ENCODE peak calls at places on chromosomes 5 and 9, in ten cellular contexts. One of them, this sample, is unnamed.
A peak's percentile ranks its signal among the peaks of the same experiment; 100 is the strongest.

GRCh38 chr5:92904021-92904420 is 677.0 kb downstream of the NR2F1-AS1 start:
- DNase-seq in AG09319: no peak
- DNase-seq in HCT116: no peak
- DNase-seq in endothelial cell: no peak
- DNase-seq in GM12865: no peak
- DNase-seq in Peyer's patch: no peak
- DNase-seq in CD8-positive, alpha-beta T cell: no peak
- DNase-seq in breast epithelium: no peak
- DNase-seq in cardiac fibroblast: no peak
- DNase-seq in GM23338: no peak
- DNase-seq in this sample: no peak

GRCh38 chr9:107286057-107286456 is 3.0 kb downstream of the RAD23B start:
- DNase-seq in GM23338: no peak
- DNase-seq in HCT116: no peak
- DNase-seq in cardiac fibroblast: no peak
- DNase-seq in breast epithelium: no peak
- DNase-seq in endothelial cell: no peak
- DNase-seq in Peyer's patch: no peak
- DNase-seq in AG09319: no peak
- DNase-seq in GM12865: no peak
- DNase-seq in CD8-positive, alpha-beta T cell: no peak
- DNase-seq in this sample: no peak

GRCh38 chr5:154494036-154494435 is 16.0 kb upstream of the HAND1 start:
- DNase-seq in GM23338: no peak
- DNase-seq in HCT116: no peak
- DNase-seq in AG09319: no peak
- DNase-seq in Peyer's patch: no peak
- DNase-seq in endothelial cell: no peak
- DNase-seq in GM12865: peak; percentile 48
- DNase-seq in breast epithelium: no peak
- DNase-seq in cardiac fibroblast: no peak
- DNase-seq in CD8-positive, alpha-beta T cell: no peak
- DNase-seq in this sample: no peak

GRCh38 chr9:1956958-1957357 is 58.2 kb upstream of the SMARCA2 start:
- DNase-seq in GM23338: no peak
- DNase-seq in AG09319: no peak
- DNase-seq in HCT116: no peak
- DNase-seq in GM12865: no peak
- DNase-seq in cardiac fibroblast: no peak
- DNase-seq in endothelial cell: no peak
- DNase-seq in breast epithelium: no peak
- DNase-seq in CD8-positive, alpha-beta T cell: no peak
- DNase-seq in Peyer's patch: no peak
- DNase-seq in this sample: no peak

GRCh38 chr9:109538346-109538745 is 40.2 kb upstream of the PTPN3 start:
- DNase-seq in endothelial cell: no peak
- DNase-seq in CD8-positive, alpha-beta T cell: no peak
- DNase-seq in breast epithelium: no peak
- DNase-seq in GM23338: no peak
- DNase-seq in cardiac fibroblast: no peak
- DNase-seq in GM12865: no peak
- DNase-seq in HCT116: no peak
- DNase-seq in AG09319: no peak
- DNase-seq in Peyer's patch: no peak
- DNase-seq in this sample: no peak

GRCh38 chr5:962801-963200 is 45.8 kb upstream of the NKD2 start:
- DNase-seq in AG09319: no peak
- DNase-seq in HCT116: no peak
- DNase-seq in breast epithelium: no peak
- DNase-seq in endothelial cell: no peak
- DNase-seq in CD8-positive, alpha-beta T cell: no peak
- DNase-seq in GM12865: no peak
- DNase-seq in Peyer's patch: no peak
- DNase-seq in cardiac fibroblast: no peak
- DNase-seq in GM23338: no peak
- DNase-seq in this sample: no peak

GRCh38 chr9:115944166-115944948 is 209.2 kb upstream of the PAPPA start:
- DNase-seq in Peyer's patch: peak; percentile 16
- DNase-seq in endothelial cell: no peak
- DNase-seq in GM23338: no peak
- DNase-seq in GM12865: peak; percentile 13
- DNase-seq in breast epithelium: peak; percentile 90
- DNase-seq in AG09319: peak; percentile 100
- DNase-seq in cardiac fibroblast: peak; percentile 100
- DNase-seq in CD8-positive, alpha-beta T cell: no peak
- DNase-seq in HCT116: no peak
- DNase-seq in this sample: no peak

GRCh38 chr9:89808076-89808701 is 203.4 kb downstream of the GADD45G start:
- DNase-seq in AG09319: no peak
- DNase-seq in cardiac fibroblast: no peak
- DNase-seq in GM12865: peak; percentile 21
- DNase-seq in HCT116: no peak
- DNase-seq in CD8-positive, alpha-beta T cell: no peak
- DNase-seq in endothelial cell: no peak
- DNase-seq in breast epithelium: no peak
- DNase-seq in Peyer's patch: no peak
- DNase-seq in GM23338: peak; percentile 43
- DNase-seq in this sample: no peak

GRCh38 chr5:175516933-175517823 is 38.8 kb downstream of the SFXN1 start:
- DNase-seq in Peyer's patch: no peak
- DNase-seq in GM12865: no peak
- DNase-seq in GM23338: no peak
- DNase-seq in breast epithelium: no peak
- DNase-seq in cardiac fibroblast: no peak
- DNase-seq in HCT116: no peak
- DNase-seq in CD8-positive, alpha-beta T cell: no peak
- DNase-seq in endothelial cell: no peak
- DNase-seq in AG09319: no peak
- DNase-seq in this sample: no peak

GRCh38 chr5:174727794-174728662 is 3.6 kb downstream of the MSX2 start:
- DNase-seq in breast epithelium: no peak
- DNase-seq in AG09319: no peak
- DNase-seq in HCT116: no peak
- DNase-seq in GM12865: no peak
- DNase-seq in GM23338: no peak
- DNase-seq in endothelial cell: no peak
- DNase-seq in CD8-positive, alpha-beta T cell: no peak
- DNase-seq in cardiac fibroblast: no peak
- DNase-seq in Peyer's patch: no peak
- DNase-seq in this sample: no peak

GRCh38 chr5:164306662-164307061 is 801.2 kb downstream of the MAT2B start:
- DNase-seq in breast epithelium: no peak
- DNase-seq in HCT116: no peak
- DNase-seq in AG09319: no peak
- DNase-seq in cardiac fibroblast: peak; percentile 67
- DNase-seq in GM12865: no peak
- DNase-seq in Peyer's patch: no peak
- DNase-seq in GM23338: no peak
- DNase-seq in endothelial cell: no peak
- DNase-seq in CD8-positive, alpha-beta T cell: no peak
- DNase-seq in this sample: peak; percentile 4

GRCh38 chr5:53334431-53334941 is 145.9 kb upstream of the FST start:
- DNase-seq in HCT116: no peak
- DNase-seq in CD8-positive, alpha-beta T cell: no peak
- DNase-seq in GM12865: no peak
- DNase-seq in Peyer's patch: no peak
- DNase-seq in cardiac fibroblast: peak; percentile 86
- DNase-seq in endothelial cell: no peak
- DNase-seq in breast epithelium: no peak
- DNase-seq in AG09319: no peak
- DNase-seq in GM23338: no peak
- DNase-seq in this sample: no peak

GRCh38 chr5:53337827-53338226 is 142.6 kb upstream of the FST start:
- DNase-seq in endothelial cell: no peak
- DNase-seq in HCT116: no peak
- DNase-seq in CD8-positive, alpha-beta T cell: no peak
- DNase-seq in Peyer's patch: no peak
- DNase-seq in GM23338: no peak
- DNase-seq in breast epithelium: no peak
- DNase-seq in AG09319: no peak
- DNase-seq in cardiac fibroblast: no peak
- DNase-seq in GM12865: no peak
- DNase-seq in this sample: no peak

GRCh38 chr5:53331463-53331862 is 149.0 kb upstream of the FST start:
- DNase-seq in cardiac fibroblast: peak; percentile 86
- DNase-seq in GM23338: no peak
- DNase-seq in AG09319: no peak
- DNase-seq in breast epithelium: no peak
- DNase-seq in Peyer's patch: no peak
- DNase-seq in HCT116: no peak
- DNase-seq in endothelial cell: no peak
- DNase-seq in GM12865: no peak
- DNase-seq in CD8-positive, alpha-beta T cell: no peak
- DNase-seq in this sample: no peak

GRCh38 chr5:53333160-53333559 is 147.3 kb upstream of the FST start:
- DNase-seq in CD8-positive, alpha-beta T cell: no peak
- DNase-seq in HCT116: no peak
- DNase-seq in GM23338: no peak
- DNase-seq in breast epithelium: no peak
- DNase-seq in endothelial cell: no peak
- DNase-seq in cardiac fibroblast: peak; percentile 85
- DNase-seq in Peyer's patch: no peak
- DNase-seq in AG09319: no peak
- DNase-seq in GM12865: no peak
- DNase-seq in this sample: no peak

DNA sequence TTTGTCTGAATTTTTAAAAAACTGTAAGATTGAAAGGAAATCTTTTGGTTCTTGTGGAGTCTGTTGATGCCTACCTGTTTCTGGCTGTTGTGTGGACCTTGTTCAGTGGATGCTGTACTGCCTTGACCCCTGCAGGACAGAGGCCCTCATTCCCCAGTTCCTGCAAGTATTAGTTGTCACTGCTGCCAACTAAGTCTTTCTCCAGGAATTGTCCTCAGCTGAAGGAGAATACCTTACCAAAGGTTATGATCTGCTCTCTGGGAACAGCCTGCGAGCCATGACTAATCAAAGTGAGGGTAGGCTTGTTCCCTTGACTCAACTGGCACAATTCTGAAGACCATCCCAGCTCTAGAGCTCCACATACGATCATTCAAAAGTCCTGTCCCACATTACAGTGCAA is 145.3 kb upstream of the FST start:
- DNase-seq in HCT116: no peak
- DNase-seq in cardiac fibroblast: peak; percentile 44
- DNase-seq in AG09319: no peak
- DNase-seq in endothelial cell: peak; percentile 15
- DNase-seq in GM12865: no peak
- DNase-seq in GM23338: peak; percentile 28
- DNase-seq in CD8-positive, alpha-beta T cell: no peak
- DNase-seq in Peyer's patch: no peak
- DNase-seq in breast epithelium: no peak
- DNase-seq in this sample: peak; percentile 39
- TF ChIP-seq CTCF in HCT116: peak; percentile 45
- TF ChIP-seq CTCF in cardiac fibroblast: peak; percentile 35
- TF ChIP-seq CTCF in AG09319: peak; percentile 18
- TF ChIP-seq CTCF in endothelial cell: no peak
- TF ChIP-seq CTCF in GM12865: no peak
- TF ChIP-seq CTCF in GM23338: peak; percentile 54
- TF ChIP-seq CTCF in CD8-positive, alpha-beta T cell: no peak
- TF ChIP-seq CTCF in Peyer's patch: no peak
- TF ChIP-seq CTCF in breast epithelium: no peak
- TF ChIP-seq CTCF in this sample: no peak

DNA sequence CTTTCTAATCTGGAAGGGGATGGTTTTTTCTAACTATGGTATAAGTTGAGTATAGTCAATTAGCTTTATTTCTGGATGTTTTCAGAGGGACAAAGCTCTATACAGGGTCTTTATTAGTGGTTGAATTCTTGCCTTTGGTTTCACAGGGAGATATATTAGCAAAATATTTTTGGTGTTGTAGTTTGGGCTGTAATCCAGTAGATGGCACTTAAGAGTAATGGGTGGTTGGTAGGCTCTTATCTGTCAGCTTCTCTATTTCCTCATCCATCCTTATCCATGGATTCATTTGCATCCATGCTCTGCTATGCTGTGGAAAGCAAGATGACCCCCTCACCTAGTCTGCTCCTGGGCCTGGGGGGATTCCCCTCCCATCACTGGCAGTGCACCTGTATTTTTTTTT is 363.6 kb upstream of the CYLC2 start:
- DNase-seq in CD8-positive, alpha-beta T cell: no peak
- DNase-seq in GM23338: peak; percentile 21
- DNase-seq in GM12865: peak; percentile 31
- DNase-seq in cardiac fibroblast: peak; percentile 26
- DNase-seq in endothelial cell: no peak
- DNase-seq in breast epithelium: no peak
- DNase-seq in Peyer's patch: no peak
- DNase-seq in AG09319: no peak
- DNase-seq in HCT116: no peak
- DNase-seq in this sample: no peak
- TF ChIP-seq CTCF in CD8-positive, alpha-beta T cell: no peak
- TF ChIP-seq CTCF in GM23338: peak; percentile 41
- TF ChIP-seq CTCF in GM12865: peak; percentile 53
- TF ChIP-seq CTCF in cardiac fibroblast: peak; percentile 42
- TF ChIP-seq CTCF in endothelial cell: peak; percentile 19
- TF ChIP-seq CTCF in breast epithelium: no peak
- TF ChIP-seq CTCF in Peyer's patch: no peak
- TF ChIP-seq CTCF in AG09319: no peak
- TF ChIP-seq CTCF in HCT116: peak; percentile 45
- TF ChIP-seq CTCF in this sample: no peak

DNA sequence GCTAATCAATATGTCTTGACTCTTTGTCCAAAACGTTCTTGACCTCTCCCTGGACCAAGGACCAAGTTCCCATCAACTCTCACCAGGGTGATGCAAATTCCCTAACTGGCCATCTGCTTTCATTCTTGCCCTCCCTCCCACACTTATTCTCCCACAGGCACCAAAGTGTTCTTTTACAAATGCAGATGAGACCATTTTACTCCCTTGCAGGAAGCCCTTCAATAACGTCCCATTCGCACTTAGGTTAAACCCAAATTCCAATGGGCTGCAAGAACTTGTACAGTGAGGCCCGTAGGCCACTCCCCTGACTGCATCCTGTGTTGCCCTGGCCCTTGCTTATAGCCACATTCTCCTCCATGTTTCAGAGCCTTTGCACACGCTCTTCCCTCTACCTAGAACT is 7.3 kb downstream of the ARAP3 start:
- DNase-seq in CD8-positive, alpha-beta T cell: no peak
- DNase-seq in GM12865: no peak
- DNase-seq in breast epithelium: no peak
- DNase-seq in endothelial cell: no peak
- DNase-seq in AG09319: no peak
- DNase-seq in cardiac fibroblast: no peak
- DNase-seq in HCT116: no peak
- DNase-seq in Peyer's patch: no peak
- DNase-seq in GM23338: peak; percentile 91
- DNase-seq in this sample: no peak
- TF ChIP-seq CTCF in CD8-positive, alpha-beta T cell: no peak
- TF ChIP-seq CTCF in GM12865: no peak
- TF ChIP-seq CTCF in breast epithelium: no peak
- TF ChIP-seq CTCF in endothelial cell: no peak
- TF ChIP-seq CTCF in AG09319: no peak
- TF ChIP-seq CTCF in cardiac fibroblast: no peak
- TF ChIP-seq CTCF in HCT116: no peak
- TF ChIP-seq CTCF in Peyer's patch: no peak
- TF ChIP-seq CTCF in GM23338: no peak
- TF ChIP-seq CTCF in this sample: no peak

GRCh38 chr9:19924090-19924489 is 135.3 kb upstream of the SLC24A2 start:
- DNase-seq in breast epithelium: no peak
- DNase-seq in HCT116: no peak
- DNase-seq in AG09319: no peak
- DNase-seq in GM23338: no peak
- DNase-seq in cardiac fibroblast: peak; percentile 35
- DNase-seq in endothelial cell: no peak
- DNase-seq in GM12865: no peak
- DNase-seq in Peyer's patch: no peak
- DNase-seq in CD8-positive, alpha-beta T cell: no peak
- DNase-seq in this sample: no peak
- TF ChIP-seq CTCF in breast epithelium: no peak
- TF ChIP-seq CTCF in HCT116: no peak
- TF ChIP-seq CTCF in AG09319: no peak
- TF ChIP-seq CTCF in GM23338: no peak
- TF ChIP-seq CTCF in cardiac fibroblast: no peak
- TF ChIP-seq CTCF in endothelial cell: no peak
- TF ChIP-seq CTCF in GM12865: no peak
- TF ChIP-seq CTCF in Peyer's patch: no peak
- TF ChIP-seq CTCF in CD8-positive, alpha-beta T cell: no peak
- TF ChIP-seq CTCF in this sample: no peak

This sample was measured in Calu3.